ENCODE peak calls at places on chromosomes 3 and 15, in eight cellular contexts. S, R, N, A, Y, Z, X and K are unnamed samples.

GRCh38 chr3:57956119-57956832 is 51.9 kb upstream of the FLNB start:
- DNase-seq in X (no peak), Y (no peak), N (no peak), Z (no peak), S (peak), A (peak), R (peak), K (no peak)

GRCh38 chr3:160665784-160666526 is 11.0 kb upstream of the ARL14 start:
- DNase-seq in A (peak), Y (no peak), Z (no peak), N (no peak), S (peak), R (peak), X (no peak), K (peak)

GRCh38 chr15:82810061-82810862 is 834 bp downstream of the WHAMM start:
- DNase-seq in X (no peak), N (no peak), S (no peak), R (no peak), Y (no peak), A (peak), Z (peak), K (no peak)

GRCh38 chr15:44193651-44194396 is 1.2 kb downstream of the FRMD5 start:
- DNase-seq in Z (no peak), X (no peak), N (no peak), R (no peak), Y (no peak), A (peak), S (no peak), K (no peak)

GRCh38 chr3:157226173-157226847 is 66.4 kb upstream of the CCNL1 start:
- DNase-seq in Y (no peak), N (no peak), Z (no peak), S (no peak), A (peak), R (no peak), X (no peak), K (no peak)

GRCh38 chr3:59006791-59007517 is 42.9 kb downstream of the CFAP20DC start:
- DNase-seq in X (no peak), A (peak), S (peak), Y (no peak), Z (no peak), N (no peak), R (no peak), K (peak)

GRCh38 chr3:149314807-149315578 is 18.4 kb downstream of the TM4SF18 start:
- DNase-seq in R (peak), Z (no peak), Y (no peak), X (no peak), S (peak), N (no peak), A (peak), K (peak)

GRCh38 chr3:141336672-141337522 is 31.4 kb upstream of the ZBTB38 start:
- DNase-seq in Z (no peak), Y (peak), A (peak), S (no peak), R (peak), X (no peak), N (no peak), K (peak)

GRCh38 chr3:8837172-8837571 is 67.8 kb upstream of the OXTR start:
- DNase-seq in S (no peak), N (no peak), X (no peak), Z (no peak), A (peak), R (no peak), Y (no peak), K (no peak)

GRCh38 chr15:84400820-84401219 is 165.2 kb downstream of the GOLGA6L4 start:
- DNase-seq in N (no peak), S (no peak), Y (no peak), A (no peak), R (no peak), Z (no peak), X (no peak), K (no peak)

GRCh38 chr15:36313881-36314280 is 265.5 kb upstream of the CDIN1 start:
- DNase-seq in A (no peak), Y (no peak), X (no peak), N (no peak), Z (no peak), R (no peak), S (no peak), K (no peak)

GRCh38 chr3:186002884-186003472 is 65.2 kb upstream of the TRA2B start:
- DNase-seq in X (no peak), S (no peak), Z (no peak), Y (no peak), A (peak), R (no peak), N (no peak), K (no peak)

GRCh38 chr3:102006812-102007485 is 157.6 kb downstream of the NFKBIZ start:
- DNase-seq in X (no peak), N (peak), A (peak), S (peak), R (peak), Y (peak), Z (no peak), K (peak)

DNA sequence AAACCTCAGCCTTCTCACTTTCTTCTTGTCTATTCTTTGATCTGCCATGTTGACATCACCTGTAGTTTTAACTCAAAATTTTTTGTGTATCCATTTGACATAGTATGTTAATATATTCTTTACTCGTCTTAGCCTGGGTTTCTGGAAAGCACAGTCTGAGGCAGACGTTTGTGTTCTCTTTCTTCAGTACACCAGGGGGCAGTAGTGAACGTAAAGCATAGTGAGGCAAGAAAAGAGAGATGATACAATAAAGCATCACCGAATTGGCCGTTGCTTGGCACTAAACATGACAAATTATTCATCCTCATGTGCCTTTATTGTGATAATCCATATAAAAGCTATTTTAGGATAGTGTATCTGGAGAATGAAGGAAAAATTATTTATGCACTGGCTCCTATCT is 141.0 kb upstream of the MYRIP start:
- DNase-seq in X (no peak), R (no peak), Y (no peak), N (no peak), S (peak), A (peak), Z (no peak), K (peak)
- TF ChIP-seq CTCF in X (peak), R (peak), Y (peak), N (no peak), S (peak), A (peak), Z (peak), K (peak)

GRCh38 chr3:38742551-38742950 is 73.5 kb downstream of the SCN10A start:
- DNase-seq in A (no peak), Y (no peak), Z (no peak), R (no peak), S (no peak), X (no peak), N (no peak), K (no peak)

GRCh38 chr3:38739396-38739689 is 76.7 kb downstream of the SCN10A start:
- DNase-seq in R (no peak), S (no peak), Z (no peak), Y (no peak), X (no peak), N (no peak), A (no peak), K (no peak)

GRCh38 chr3:38739931-38740330 is 76.1 kb downstream of the SCN10A start:
- DNase-seq in X (no peak), Y (no peak), N (no peak), A (no peak), S (no peak), R (no peak), Z (no peak), K (no peak)

DNA sequence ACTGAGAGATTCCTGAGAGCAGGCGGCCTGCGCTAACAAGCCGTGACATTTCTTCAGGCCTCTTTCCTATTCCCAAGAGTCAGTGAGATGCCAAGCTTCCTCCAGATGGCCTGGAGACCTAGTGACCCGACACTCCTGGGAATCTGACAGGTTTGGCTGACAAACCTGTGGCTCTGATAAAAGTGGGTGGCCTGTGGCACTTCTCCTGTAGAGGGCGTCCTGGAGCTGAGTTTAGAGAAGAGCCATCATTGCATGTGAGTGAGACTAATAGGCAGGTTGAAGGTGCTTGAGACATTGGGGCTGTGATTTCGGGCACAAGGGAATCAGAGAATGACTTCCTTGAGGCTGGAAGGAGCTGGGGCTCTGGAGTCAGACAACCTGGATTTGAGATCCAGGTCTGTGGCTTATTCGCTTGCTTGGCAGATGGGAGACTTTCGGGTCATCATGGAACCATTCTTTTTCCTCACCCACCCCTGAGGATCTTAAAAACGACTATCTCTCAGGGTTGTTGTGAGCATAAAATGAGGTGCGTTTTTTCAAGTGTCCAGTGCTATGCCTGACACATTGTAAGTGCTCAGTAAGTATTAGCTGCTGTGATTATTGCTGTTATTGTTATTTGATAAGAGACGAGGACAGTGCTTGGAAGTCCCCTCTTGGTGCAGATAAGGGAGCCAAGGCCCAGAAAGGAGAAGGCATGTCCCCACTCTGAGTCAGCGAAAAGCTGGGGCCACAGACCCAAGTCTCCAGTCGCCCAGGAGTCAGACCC is 77.2 kb downstream of the SCN10A start:
- DNase-seq in Y (no peak), X (no peak), S (no peak), A (peak), N (no peak), R (no peak), Z (no peak), K (no peak)
- TF ChIP-seq CTCF in Y (peak), X (peak), S (peak), A (peak), N (peak), R (peak), Z (peak), K (peak)

DNA sequence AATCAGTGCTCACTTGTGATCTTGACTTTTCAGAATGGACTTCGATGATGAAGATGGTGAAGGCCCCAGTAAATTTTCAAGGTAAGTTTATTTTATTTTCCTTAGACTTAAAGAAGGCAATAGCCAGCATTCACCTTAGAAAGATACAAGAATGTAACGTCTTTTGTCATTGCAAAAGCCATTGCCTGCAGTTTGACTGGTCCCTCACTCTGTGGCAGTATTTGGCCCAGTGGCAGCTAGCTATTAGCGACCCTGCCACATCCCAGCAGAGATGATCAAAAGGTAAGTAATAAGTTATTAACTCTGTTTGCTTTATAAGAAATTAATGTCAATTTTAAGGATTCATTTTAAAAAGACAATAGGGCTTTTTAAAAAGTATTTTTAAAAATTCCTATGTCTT is 53.7 kb downstream of the ARNT2 start:
- DNase-seq in S (no peak), Y (no peak), X (no peak), N (no peak), A (no peak), R (no peak), Z (no peak), K (no peak)
- TF ChIP-seq CTCF in S (no peak), Y (no peak), X (no peak), N (no peak), A (no peak), R (no peak), Z (no peak), K (no peak)

GRCh38 chr15:40785814-40786213 is 16.0 kb downstream of the C15orf62 start:
- DNase-seq in N (no peak), S (no peak), R (no peak), Y (no peak), X (no peak), A (peak), Z (no peak), K (no peak)

GRCh38 chr15:40787991-40788390 is 18.2 kb downstream of the C15orf62 start:
- DNase-seq in A (no peak), S (no peak), Z (no peak), X (no peak), Y (no peak), N (no peak), R (no peak), K (no peak)

GRCh38 chr15:40782609-40783227 is 12.9 kb downstream of the C15orf62 start:
- DNase-seq in X (no peak), Y (peak), R (no peak), Z (peak), S (no peak), A (peak), N (peak), K (no peak)

GRCh38 chr15:40787344-40787841 is 17.6 kb downstream of the C15orf62 start:
- DNase-seq in X (peak), R (no peak), Y (no peak), N (no peak), A (peak), Z (no peak), S (no peak), K (peak)

DNA sequence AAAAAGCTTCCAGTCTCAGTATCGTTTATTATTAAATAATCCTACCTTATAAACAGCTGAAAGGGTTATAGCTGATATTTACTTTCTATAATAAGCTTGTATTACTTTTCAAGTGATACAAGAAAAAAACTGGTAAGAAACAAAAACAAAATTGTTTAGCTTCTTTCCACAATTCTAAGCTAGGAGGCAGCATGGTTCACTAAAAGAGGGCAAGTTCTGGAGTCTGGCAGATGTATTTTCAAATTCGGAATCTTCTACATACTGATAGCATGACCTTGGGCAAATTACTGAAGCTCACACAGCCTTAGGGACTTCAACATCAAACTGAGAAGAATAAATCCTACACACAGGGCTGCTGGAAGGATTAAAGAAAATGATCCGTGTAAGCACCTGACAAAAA is 15.4 kb downstream of the C15orf62 start:
- DNase-seq in X (no peak), S (no peak), R (no peak), Y (no peak), N (no peak), Z (no peak), A (no peak), K (no peak)
- TF ChIP-seq CTCF in X (no peak), S (no peak), R (no peak), Y (no peak), N (no peak), Z (no peak), A (peak), K (no peak)

DNA sequence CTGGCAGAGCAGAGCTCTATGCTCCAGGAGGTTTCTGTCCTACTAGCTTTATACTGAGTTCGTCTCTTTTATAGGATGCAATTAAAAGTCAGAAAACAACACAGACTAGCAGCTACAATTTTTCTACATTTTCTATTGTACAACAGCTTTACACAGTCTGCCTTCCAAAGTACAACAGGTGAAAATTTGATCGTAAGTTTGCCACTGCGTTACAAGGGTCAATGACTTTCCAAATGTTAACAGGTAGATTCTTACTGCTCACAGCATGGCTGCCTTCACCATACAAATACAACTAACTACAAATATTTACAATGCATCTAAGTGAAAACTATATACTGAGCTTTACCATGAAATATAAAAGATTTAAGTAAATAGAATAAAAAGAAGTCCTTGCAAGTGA is 268.6 kb upstream of the SLCO3A1 start:
- DNase-seq in Y (no peak), Z (no peak), X (no peak), R (no peak), S (no peak), A (no peak), N (no peak), K (no peak)
- TF ChIP-seq CTCF in Y (no peak), Z (no peak), X (no peak), R (no peak), S (no peak), A (no peak), N (no peak), K (no peak)